ENCODE peak calls at places on chromosomes 11 and 22, in nine cellular contexts. I is astrocyte of the cerebellum; E is C1 segment of cervical spinal cord; V is SJSA1; Z is stimulated activated CD4-positive, alpha-beta T cell treated with anti-CD3 and anti-CD28 coated beads, Interleukin-15, amount 100 ng/mL, for 1 hour; C is naive thymus-derived CD8-positive, alpha-beta T cell; O is NCI-H2029 treated with DMSO at 0.1 percent for 48 hours; S is nephron progenitor cell; G is stimulated activated CD8-positive, alpha-beta memory T cell treated with anti-CD3 and anti-CD28 coated beads, Interleukin-7, amount 100 ng/mL, for 24 hours. H is an unnamed sample.

GRCh38 chr11:61954106-61955030 is 4.2 kb downstream of the BEST1 start:
- DNase-seq in C (no peak), G (no peak), V (no peak), Z (no peak), S (no peak), I (no peak), O (no peak), E (no peak), H (no peak)

GRCh38 chr22:32644252-32645100 is 157.0 kb upstream of the TIMP3 start:
- DNase-seq in O (peak), Z (peak), I (no peak), G (no peak), V (no peak), S (no peak), E (no peak), C (peak), H (no peak)

GRCh38 chr11:67351275-67352005 is 1.9 kb downstream of the POLD4 start:
- DNase-seq in V (peak), I (no peak), Z (peak), C (peak), G (no peak), E (no peak), O (peak), S (peak), H (no peak)

GRCh38 chr22:23685205-23685784 is 5.5 kb upstream of the RGL4 start:
- DNase-seq in S (no peak), I (no peak), E (no peak), V (no peak), G (no peak), C (no peak), Z (no peak), O (no peak), H (no peak)

GRCh38 chr22:38927033-38927789 is 30.2 kb upstream of the APOBEC3A start:
- DNase-seq in Z (peak), S (peak), C (peak), E (peak), G (peak), I (no peak), V (peak), O (peak), H (peak)

GRCh38 chr22:37824674-37825641 is 1.8 kb downstream of the GALR3 start:
- DNase-seq in V (no peak), C (no peak), O (no peak), I (no peak), S (peak), Z (no peak), E (no peak), G (no peak), H (no peak)

GRCh38 chr11:766106-766940 is 11.0 kb downstream of the GATD1 start:
- DNase-seq in I (no peak), O (no peak), C (no peak), Z (no peak), G (no peak), V (no peak), S (no peak), E (no peak), H (no peak)

GRCh38 chr22:40008726-40009125 is 14.0 kb downstream of the FAM83F start:
- DNase-seq in S (no peak), G (no peak), V (no peak), I (no peak), E (no peak), Z (no peak), O (no peak), C (no peak), H (no peak)

GRCh38 chr11:112837162-112837826 is 123.9 kb upstream of the NCAM1 start:
- DNase-seq in E (peak), V (no peak), S (no peak), G (no peak), O (no peak), Z (no peak), C (no peak), I (no peak), H (peak)

GRCh38 chr22:48418831-48419230 is 1408.8 kb downstream of the BRD1 start:
- DNase-seq in E (no peak), Z (no peak), I (no peak), V (no peak), O (no peak), C (no peak), S (no peak), G (no peak), H (no peak)

GRCh38 chr11:36534276-36534675 is 24.2 kb upstream of the TRAF6 start:
- DNase-seq in C (no peak), O (no peak), G (no peak), E (no peak), Z (no peak), S (no peak), I (no peak), V (no peak), H (no peak)

GRCh38 chr11:61967177-61967923 is at the start of gene FTH1:
- DNase-seq in S (peak), V (peak), E (peak), O (peak), G (peak), Z (peak), C (peak), I (peak), H (peak)

GRCh38 chr11:74284466-74284865 is 27.0 kb downstream of the P4HA3 start:
- DNase-seq in E (no peak), C (no peak), G (no peak), I (no peak), Z (no peak), O (no peak), V (no peak), S (no peak), H (no peak)

GRCh38 chr11:13423372-13423771 is 39.6 kb downstream of the BTBD10 start:
- DNase-seq in S (no peak), V (no peak), Z (no peak), I (no peak), E (no peak), C (no peak), O (no peak), G (no peak), H (no peak)

GRCh38 chr22:35212020-35212419 is 45.3 kb upstream of the HMGXB4 start:
- DNase-seq in C (no peak), O (no peak), V (no peak), S (no peak), G (no peak), I (peak), Z (no peak), E (no peak), H (no peak)

GRCh38 chr11:335779-336665 is 15.4 kb upstream of the IFITM3 start:
- DNase-seq in Z (no peak), V (no peak), C (no peak), O (no peak), S (no peak), E (no peak), I (no peak), G (no peak), H (no peak)

GRCh38 chr11:36333468-36333867 is 37.4 kb downstream of the PRR5L start:
- DNase-seq in E (no peak), G (no peak), S (no peak), O (no peak), C (no peak), Z (no peak), I (no peak), V (no peak), H (no peak)

GRCh38 chr11:12043959-12044772 is 35.7 kb upstream of the DKK3 start:
- DNase-seq in S (peak), C (peak), E (peak), O (peak), Z (peak), G (peak), I (peak), V (peak), H (peak)

GRCh38 chr22:38874529-38875222 is 2.7 kb upstream of the CBX6 start:
- DNase-seq in E (no peak), Z (no peak), G (no peak), S (no peak), V (no peak), C (no peak), I (no peak), O (no peak), H (no peak)